ENCODE peak calls at places on chromosome 19, in four cellular contexts. W, E, Z and P are unnamed samples.

GRCh38 chr19:42279148-42279901 is 10.3 kb downstream of the CIC start:
- DNase-seq in E (no peak), W (no peak), Z (no peak), P (no peak)

GRCh38 chr19:35153701-35154534 is 617 bp upstream of the FXYD5 start:
- DNase-seq in W (peak), E (no peak), Z (peak), P (peak)

GRCh38 chr19:44951179-44952159 is 3.7 kb upstream of the CLPTM1 start:
- DNase-seq in Z (peak), W (peak), E (no peak), P (peak)

GRCh38 chr19:2567580-2567979 is 91.7 kb downstream of the GADD45B start:
- DNase-seq in Z (no peak), W (no peak), E (no peak), P (peak)

GRCh38 chr19:35628565-35629331 is at the start of gene RBM42:
- DNase-seq in Z (peak), E (peak), W (peak), P (peak)

GRCh38 chr19:7492142-7493055 is 3.6 kb upstream of the PEX11G start:
- DNase-seq in Z (no peak), W (no peak), E (no peak), P (peak)

GRCh38 chr19:54420068-54420382 is 4.8 kb downstream of the TTYH1 start:
- DNase-seq in E (no peak), W (no peak), Z (no peak), P (no peak)

GRCh38 chr19:54035215-54036178 is 28.2 kb downstream of the VSTM1 start:
- DNase-seq in E (no peak), Z (peak), W (no peak), P (no peak)

GRCh38 chr19:34253711-34254551 is 423 bp upstream of the GARRE1 start:
- DNase-seq in E (no peak), W (peak), Z (no peak), P (no peak)

GRCh38 chr19:58562126-58563033 is 4.0 kb upstream of the UBE2M start:
- DNase-seq in Z (no peak), W (no peak), E (no peak), P (no peak)

GRCh38 chr19:10517760-10518443 is 655 bp upstream of the S1PR5 start:
- DNase-seq in Z (peak), E (no peak), W (no peak), P (no peak)

GRCh38 chr19:11247391-11247790 is 8.0 kb downstream of the ANGPTL8 start:
- DNase-seq in E (no peak), W (no peak), Z (no peak), P (no peak)

GRCh38 chr19:3670258-3670795 is 29.9 kb downstream of the PIP5K1C start:
- DNase-seq in Z (peak), E (no peak), W (no peak), P (no peak)

GRCh38 chr19:947707-948533 is 22.1 kb downstream of the ARID3A start:
- DNase-seq in W (peak), E (peak), Z (no peak), P (no peak)

GRCh38 chr19:28008695-28009094 is 1204.3 kb downstream of the UQCRFS1 start:
- DNase-seq in W (no peak), E (no peak), Z (no peak), P (no peak)

GRCh38 chr19:5103061-5103701 is 134.3 kb downstream of the KDM4B start:
- DNase-seq in Z (no peak), W (no peak), E (no peak), P (no peak)

GRCh38 chr19:7254590-7254989 is 39.6 kb downstream of the INSR start:
- DNase-seq in Z (no peak), E (no peak), W (no peak), P (no peak)

GRCh38 chr19:34595683-34596082 is 81.3 kb downstream of the SCGB2B2 start:
- DNase-seq in W (no peak), E (no peak), Z (no peak), P (no peak)

GRCh38 chr19:29442910-29443309 is 82.9 kb upstream of the VSTM2B start:
- DNase-seq in W (no peak), Z (no peak), E (no peak), P (no peak)

GRCh38 chr19:29445246-29445645 is 80.5 kb upstream of the VSTM2B start:
- DNase-seq in Z (no peak), W (no peak), E (no peak), P (no peak)

GRCh38 chr19:29439021-29439420 is 86.8 kb upstream of the VSTM2B start:
- DNase-seq in E (no peak), W (no peak), Z (no peak), P (no peak)

GRCh38 chr19:29442094-29442493 is 83.7 kb upstream of the VSTM2B start:
- DNase-seq in E (no peak), Z (no peak), W (no peak), P (no peak)

GRCh38 chr19:29439688-29440550 is 85.9 kb upstream of the VSTM2B start:
- DNase-seq in E (no peak), W (no peak), Z (no peak), P (no peak)
- TF ChIP-seq POLR2AphosphoS5 in E (no peak), W (no peak), Z (no peak), P (no peak)

GRCh38 chr19:39412867-39413268 is 399 bp downstream of the PLEKHG2 start:
- DNase-seq in W (no peak), E (no peak), Z (no peak), P (no peak)
- TF ChIP-seq SPI1 in W (no peak), E (no peak), Z (no peak), P (no peak)

GRCh38 chr19:52936151-52936957 is 13.1 kb upstream of the ZNF888 start:
- DNase-seq in Z (peak), E (peak), W (no peak), P (no peak)
- TF ChIP-seq POLR2AphosphoS5 in Z (peak), E (no peak), W (no peak), P (peak)

DNA sequence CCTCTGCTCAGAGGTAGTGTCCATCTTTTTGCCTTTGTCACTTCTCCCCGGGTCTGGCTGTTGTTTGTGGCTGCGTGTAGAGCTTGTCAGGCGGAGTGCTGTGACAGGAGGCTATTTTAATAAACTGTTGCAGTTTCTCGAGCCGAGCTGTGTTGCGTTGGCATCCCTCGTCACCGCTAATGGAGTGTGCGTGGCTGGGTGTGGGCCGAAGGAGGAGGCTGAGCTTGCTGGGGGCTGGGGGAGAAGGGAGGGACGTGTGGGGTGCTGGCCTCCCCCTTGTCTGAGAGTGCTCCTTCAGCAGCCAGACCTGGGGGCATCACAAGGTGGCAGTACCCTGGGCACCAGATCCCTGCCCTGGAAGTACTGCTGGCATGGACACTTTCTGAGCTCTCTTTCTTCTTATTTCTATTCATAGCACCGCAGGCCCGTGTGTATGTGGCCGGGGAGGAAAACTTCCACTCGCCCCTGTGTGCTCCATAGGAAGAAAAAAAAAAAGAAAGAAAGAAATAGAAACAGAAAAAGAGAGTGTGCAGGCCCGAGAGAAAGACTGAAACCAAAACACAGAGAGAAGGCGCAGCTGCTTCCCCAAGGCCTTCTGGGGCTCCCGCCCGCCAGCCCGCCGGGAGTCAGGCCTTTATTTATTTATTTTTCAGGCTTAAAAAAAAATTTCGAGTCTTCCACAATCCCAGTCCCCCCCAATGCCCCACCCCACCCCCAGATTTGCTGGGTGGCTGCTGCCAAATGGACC is 27.0 kb downstream of the NFIX start:
- DNase-seq in E (no peak), Z (no peak), W (no peak), P (no peak)
- TF ChIP-seq SPI1 in E (no peak), Z (no peak), W (no peak), P (no peak)

GRCh38 chr19:57559404-57560025 is at the start of gene ZNF550:
- DNase-seq in E (peak), Z (peak), W (peak), P (peak)
- TF ChIP-seq POLR2AphosphoS5 in E (peak), Z (peak), W (peak), P (peak)

GRCh38 chr19:6185093-6185824 is 49.8 kb downstream of the ACSBG2 start:
- DNase-seq in E (no peak), W (no peak), Z (no peak), P (no peak)
- TF ChIP-seq SPI1 in E (no peak), W (no peak), Z (no peak), P (no peak)

DNA sequence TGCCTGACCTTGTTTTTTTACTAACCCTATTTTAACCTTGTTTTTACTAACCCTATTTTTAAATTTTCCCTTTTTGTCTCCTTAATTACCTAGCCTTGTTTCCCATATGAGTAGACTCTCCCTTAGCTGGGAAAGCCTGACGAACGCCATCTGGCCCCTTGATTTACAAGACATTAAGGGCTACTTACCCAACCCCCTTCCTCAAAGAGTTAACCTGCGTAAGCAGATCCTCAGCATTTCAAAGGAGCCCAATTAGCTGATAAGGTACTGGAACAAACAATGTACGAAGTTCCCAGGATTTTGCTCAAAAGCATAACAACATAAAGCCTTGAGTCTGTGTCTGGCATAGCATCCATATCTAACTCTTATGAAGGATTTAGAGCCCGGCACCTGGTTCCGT is 4.7 kb upstream of the MVB12A start:
- DNase-seq in E (no peak), Z (no peak), W (no peak), P (no peak)
- TF ChIP-seq POLR2AphosphoS5 in E (no peak), Z (no peak), W (no peak), P (no peak)

GRCh38 chr19:51333836-51334460 is 8.0 kb downstream of the VSIG10L start:
- DNase-seq in E (no peak), Z (peak), W (no peak), P (no peak)
- TF ChIP-seq SPI1 in E (no peak), Z (no peak), W (no peak), P (no peak)